ENCODE peak calls at places on chromosomes 12 and 14, in ten cellular contexts. W, D, O, E, Y, M, P, B, J and C are unnamed samples. For H3K27me3, the result is how much of the 10 kb centered on the place peaks cover.

GRCh38 chr12:113420996-113421595 is 1.1 kb upstream of the SDSL start:
- DNase-seq in W (no peak), D (no peak), O (no peak), E (no peak), Y (no peak), M (no peak), P (no peak), B (no peak), J (no peak), C (no peak)

GRCh38 chr12:88472248-88472647 is 108.0 kb downstream of the KITLG start:
- DNase-seq in W (no peak), D (no peak), O (no peak), E (peak), Y (peak), M (no peak), P (no peak), B (peak), J (no peak), C (no peak)

GRCh38 chr12:26800858-26801257 is 32.1 kb downstream of the ITPR2 start:
- DNase-seq in W (no peak), D (no peak), O (no peak), E (no peak), Y (no peak), M (no peak), P (no peak), B (no peak), J (no peak), C (no peak)

GRCh38 chr14:103057372-103058208 is at the start of gene CDC42BPB:
- DNase-seq in W (peak), D (peak), O (peak), E (peak), Y (peak), M (peak), P (peak), B (peak), J (peak), C (peak)

GRCh38 chr12:127620956-127621355 is 646.0 kb upstream of the TMEM132C start:
- DNase-seq in W (no peak), D (no peak), O (no peak), E (no peak), Y (no peak), M (no peak), P (no peak), B (no peak), J (no peak), C (no peak)

GRCh38 chr14:50333010-50333409 is 20.9 kb downstream of the DMAC2L start:
- DNase-seq in W (no peak), D (peak), O (no peak), E (peak), Y (peak), M (no peak), P (no peak), B (peak), J (no peak), C (peak)

GRCh38 chr14:89767861-89768268 is 186.7 kb downstream of the EFCAB11 start:
- DNase-seq in W (peak), D (no peak), O (no peak), E (peak), Y (peak), M (no peak), P (no peak), B (peak), J (peak), C (peak)

GRCh38 chr14:59328410-59328809 is 136.8 kb downstream of the GPR135 start:
- DNase-seq in W (no peak), D (no peak), O (no peak), E (no peak), Y (no peak), M (no peak), P (no peak), B (no peak), J (no peak), C (no peak)

GRCh38 chr12:22034709-22035506 is 11.1 kb upstream of the CMAS start:
- DNase-seq in W (no peak), D (no peak), O (no peak), E (peak), Y (peak), M (no peak), P (no peak), B (peak), J (no peak), C (no peak)

GRCh38 chr12:92360543-92360942 is 214.9 kb upstream of the BTG1 start:
- DNase-seq in W (no peak), D (no peak), O (no peak), E (no peak), Y (no peak), M (no peak), P (no peak), B (peak), J (no peak), C (no peak)

GRCh38 chr12:23771230-23771949 is 178.1 kb downstream of the SOX5 start:
- DNase-seq in W (no peak), D (peak), O (peak), E (peak), Y (peak), M (no peak), P (peak), B (peak), J (no peak), C (no peak)

GRCh38 chr12:64066052-64066451 is 156.0 kb downstream of the KICS2 start:
- DNase-seq in W (no peak), D (no peak), O (no peak), E (no peak), Y (no peak), M (no peak), P (no peak), B (peak), J (no peak), C (no peak)

GRCh38 chr12:64752833-64753238 is 6.4 kb downstream of the GNS start:
- DNase-seq in W (no peak), D (no peak), O (peak), E (no peak), Y (peak), M (no peak), P (no peak), B (no peak), J (no peak), C (no peak)

GRCh38 chr14:105879503-105879866 is 353.1 kb downstream of the TMEM121 start:
- DNase-seq in W (peak), D (peak), O (no peak), E (no peak), Y (no peak), M (peak), P (peak), B (no peak), J (no peak), C (peak)

GRCh38 chr12:131963381-131963780 is 13.6 kb downstream of the EP400 start:
- DNase-seq in W (peak), D (no peak), O (no peak), E (no peak), Y (no peak), M (no peak), P (no peak), B (no peak), J (no peak), C (no peak)

GRCh38 chr14:99273025-99273723 is 1.2 kb upstream of the BCL11B start:
- DNase-seq in W (peak), D (no peak), O (no peak), E (no peak), Y (peak), M (peak), P (no peak), B (peak), J (no peak), C (peak)

GRCh38 chr12:21065845-21066244 is 65.1 kb upstream of the SLCO1B1 start:
- DNase-seq in W (no peak), D (no peak), O (no peak), E (no peak), Y (peak), M (no peak), P (no peak), B (no peak), J (no peak), C (no peak)

GRCh38 chr12:50505386-50505827 is 622 bp downstream of the DIP2B start:
- DNase-seq in W (no peak), D (peak), O (peak), E (no peak), Y (peak), M (no peak), P (peak), B (peak), J (no peak), C (peak)

GRCh38 chr12:106078358-106079025 is 60.3 kb downstream of the NUAK1 start:
- DNase-seq in W (no peak), D (peak), O (peak), E (peak), Y (peak), M (no peak), P (peak), B (peak), J (no peak), C (peak)

GRCh38 chr12:23197266-23197665 is 572.3 kb downstream of the ETNK1 start:
- DNase-seq in W (no peak), D (no peak), O (no peak), E (peak), Y (no peak), M (no peak), P (no peak), B (peak), J (no peak), C (no peak)

GRCh38 chr14:58107041-58107440 is 45.0 kb downstream of the ARMH4 start:
- DNase-seq in W (no peak), D (no peak), O (no peak), E (no peak), Y (no peak), M (no peak), P (no peak), B (no peak), J (no peak), C (no peak)

GRCh38 chr12:86950043-86950838 is 694.0 kb upstream of the MGAT4C start:
- DNase-seq in W (no peak), D (no peak), O (no peak), E (no peak), Y (peak), M (no peak), P (no peak), B (no peak), J (no peak), C (no peak)

GRCh38 chr12:86948851-86949250 is 692.7 kb upstream of the MGAT4C start:
- DNase-seq in W (no peak), D (no peak), O (no peak), E (no peak), Y (peak), M (no peak), P (no peak), B (peak), J (no peak), C (no peak)

DNA sequence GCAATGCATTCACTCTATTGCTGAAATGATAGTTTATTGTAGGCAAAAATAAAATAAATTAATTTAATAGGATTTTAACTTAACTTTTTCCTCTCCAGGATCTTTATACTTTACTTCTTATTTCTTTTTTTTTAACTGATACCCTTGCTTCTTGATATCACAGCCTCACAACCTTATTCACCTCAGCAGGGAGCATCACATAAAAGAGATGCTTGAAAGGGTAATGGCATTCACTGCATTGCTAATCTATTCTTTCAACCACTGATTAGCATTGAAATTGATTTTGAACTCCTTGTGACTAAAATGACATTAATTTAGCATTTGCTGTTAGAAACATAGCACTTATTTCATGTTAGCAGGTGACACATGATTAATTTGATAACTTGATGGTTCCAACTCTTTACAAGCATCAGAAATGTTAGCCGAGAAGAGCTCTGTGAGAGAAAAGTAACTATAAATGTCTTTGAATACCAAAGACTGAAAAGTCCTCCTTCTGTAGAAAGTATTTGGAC is 689.5 kb upstream of the MGAT4C start:
- DNase-seq in W (no peak), D (no peak), O (no peak), E (no peak), Y (no peak), M (no peak), P (no peak), B (no peak), J (no peak), C (no peak)
- H3K4me3 ChIP-seq in W (no peak), D (no peak), O (no peak), E (no peak), Y (no peak), M (no peak), P (no peak), B (no peak), J (no peak), C (no peak)

DNA sequence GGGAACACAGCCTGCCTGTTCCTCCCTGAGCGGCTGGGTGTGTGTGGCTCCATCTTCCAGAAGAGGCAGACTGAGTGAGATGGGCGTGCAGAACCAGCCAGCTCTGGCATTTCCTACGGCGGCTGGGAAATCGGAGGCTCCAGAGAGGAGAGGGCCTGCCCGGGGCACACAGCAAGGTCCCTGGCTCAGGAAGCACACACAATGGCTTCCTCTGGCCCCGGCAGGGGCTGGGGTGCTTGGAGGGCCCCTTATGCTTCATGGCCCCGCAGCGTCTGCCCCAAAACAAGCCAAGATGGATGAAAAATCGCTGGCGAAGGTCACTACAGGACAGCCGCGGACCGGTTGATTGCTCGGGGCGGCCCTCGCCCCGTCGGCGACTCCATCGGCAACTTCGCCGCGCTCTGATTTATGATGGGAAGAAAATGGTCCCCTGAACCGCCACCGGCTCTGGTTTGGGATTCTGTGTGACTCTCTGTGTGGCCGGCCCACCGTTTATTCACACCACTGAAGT is 191.5 kb upstream of the C14orf180 start:
- DNase-seq in W (peak), D (peak), O (no peak), E (no peak), Y (no peak), M (peak), P (no peak), B (no peak), J (no peak), C (no peak)
- H3K27me3 ChIP-seq in W (under half), D (under half), O (under half), E (under half), Y (under half), M (under half), P (under half), B (under half), J (under half), C (under half)

DNA sequence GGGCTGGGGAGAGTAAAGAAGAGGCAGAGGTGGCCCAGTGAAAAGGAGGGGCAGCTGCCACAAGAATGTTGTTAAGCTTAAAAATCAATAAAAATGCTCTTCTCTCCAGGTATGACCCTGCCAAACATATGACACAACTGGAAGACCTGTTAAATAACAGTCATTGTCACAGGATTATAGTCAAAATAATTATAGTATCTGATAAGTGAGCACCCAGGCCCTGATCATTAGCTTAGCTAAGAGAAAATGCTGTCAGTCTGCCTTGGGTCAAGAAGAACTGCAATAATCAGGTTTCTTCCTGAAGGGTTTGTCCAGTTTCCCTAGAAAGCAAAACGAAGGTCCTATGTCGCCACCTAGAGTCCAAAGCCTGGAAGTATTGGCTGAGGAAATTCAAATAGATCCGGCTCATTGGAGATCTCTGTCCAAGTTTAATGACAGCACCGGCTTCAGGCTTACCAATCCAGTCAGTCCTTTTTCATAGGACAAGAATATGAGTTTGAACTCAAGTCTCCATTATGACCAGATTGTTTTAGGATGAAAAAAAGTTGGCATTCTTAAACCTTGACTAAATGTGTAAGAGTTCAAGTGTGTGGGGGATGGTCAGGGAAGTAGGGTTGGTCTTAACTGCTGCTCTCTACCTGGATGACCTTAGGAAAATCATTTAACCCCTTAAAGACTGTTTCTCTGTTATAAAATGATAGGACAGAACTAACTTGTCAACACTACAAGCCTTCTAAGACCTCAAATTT is 22.5 kb upstream of the NKX2-8 start:
- DNase-seq in W (peak), D (no peak), O (peak), E (peak), Y (peak), M (peak), P (no peak), B (peak), J (no peak), C (peak)
- H3K4me3 ChIP-seq in W (no peak), D (no peak), O (no peak), E (no peak), Y (no peak), M (no peak), P (no peak), B (no peak), J (no peak), C (no peak)

GRCh38 chr12:15996948-15997347 is 85.8 kb downstream of the DERA start:
- DNase-seq in W (no peak), D (no peak), O (no peak), E (no peak), Y (no peak), M (no peak), P (no peak), B (no peak), J (no peak), C (no peak)
- H3K27me3 ChIP-seq in W (under half), D (under half), O (under half), E (under half), Y (under half), M (under half), P (under half), B (under half), J (under half), C (under half)

GRCh38 chr12:118358008-118358359 is 14.7 kb downstream of the TAOK3 start:
- DNase-seq in W (no peak), D (no peak), O (no peak), E (no peak), Y (no peak), M (no peak), P (no peak), B (no peak), J (no peak), C (no peak)
- H3K4me3 ChIP-seq in W (no peak), D (no peak), O (no peak), E (no peak), Y (no peak), M (no peak), P (peak), B (no peak), J (peak), C (peak)

GRCh38 chr12:52564582-52564981 is 9.1 kb downstream of the KRT74 start:
- DNase-seq in W (no peak), D (no peak), O (no peak), E (no peak), Y (no peak), M (no peak), P (no peak), B (no peak), J (no peak), C (no peak)

GRCh38 chr12:52569726-52570125 is 3.9 kb downstream of the KRT74 start:
- DNase-seq in W (no peak), D (no peak), O (no peak), E (no peak), Y (no peak), M (no peak), P (no peak), B (no peak), J (no peak), C (no peak)

GRCh38 chr12:52570511-52570910 is 3.1 kb downstream of the KRT74 start:
- DNase-seq in W (no peak), D (no peak), O (no peak), E (no peak), Y (no peak), M (no peak), P (no peak), B (no peak), J (no peak), C (no peak)

GRCh38 chr12:52566847-52567291 is 6.8 kb downstream of the KRT74 start:
- DNase-seq in W (no peak), D (no peak), O (no peak), E (no peak), Y (peak), M (no peak), P (peak), B (no peak), J (peak), C (peak)

GRCh38 chr12:52568111-52568510 is 5.5 kb downstream of the KRT74 start:
- DNase-seq in W (no peak), D (no peak), O (no peak), E (no peak), Y (no peak), M (no peak), P (no peak), B (no peak), J (no peak), C (no peak)
- H3K27me3 ChIP-seq in W (under half), D (under half), O (under half), E (under half), Y (under half), M (under half), P (under half), B (under half), J (under half), C (under half)